ENCODE peak calls at places on chromosomes 11 and 22, in eight cellular contexts. Y is mucosa of descending colon, W is choroid plexus epithelial cell, M is sigmoid colon, V is fibroblast of lung, O is stomach, G is IMR-90, Z is mesendoderm. B is an unnamed sample.

GRCh38 chr22:28430656-28431055 is 249.0 kb downstream of the TTC28 start:
- DNase-seq in Z (no peak), O (no peak), W (no peak), G (no peak), Y (no peak), M (no peak), V (no peak), B (no peak)

GRCh38 chr11:77283101-77283500 is 18.4 kb downstream of the GDPD4 start:
- DNase-seq in M (no peak), Z (no peak), Y (no peak), V (no peak), G (no peak), W (no peak), O (no peak), B (no peak)

GRCh38 chr11:1410366-1411291 is 20.9 kb downstream of the BRSK2 start:
- DNase-seq in Y (no peak), O (no peak), M (no peak), V (peak), G (no peak), Z (no peak), W (no peak), B (no peak)

GRCh38 chr11:76067099-76067498 is 139.2 kb downstream of the WNT11 start:
- DNase-seq in M (no peak), O (no peak), Y (no peak), Z (no peak), G (peak), V (no peak), W (no peak), B (no peak)

GRCh38 chr11:14228356-14228755 is 130.6 kb downstream of the RRAS2 start:
- DNase-seq in V (no peak), M (no peak), O (no peak), Y (no peak), G (no peak), W (no peak), Z (no peak), B (no peak)

GRCh38 chr22:29476116-29476515 is 3.9 kb upstream of the NEFH start:
- DNase-seq in V (no peak), Y (no peak), O (no peak), G (no peak), Z (no peak), M (no peak), W (no peak), B (no peak)

GRCh38 chr11:63909621-63910506 is 7.1 kb downstream of the RCOR2 start:
- DNase-seq in O (no peak), G (no peak), M (no peak), V (peak), W (no peak), Z (peak), Y (no peak), B (no peak)

GRCh38 chr11:62340269-62340901 is 3.1 kb downstream of the ASRGL1 start:
- DNase-seq in G (peak), Z (peak), W (peak), O (peak), M (peak), Y (peak), V (peak), B (peak)

GRCh38 chr11:76185931-76186401 is 20.3 kb downstream of the WNT11 start:
- DNase-seq in O (no peak), Y (no peak), Z (no peak), M (no peak), W (peak), V (peak), G (no peak), B (no peak)

GRCh38 chr22:49011769-49012598 is 815.7 kb downstream of the BRD1 start:
- DNase-seq in Y (peak), Z (peak), W (no peak), V (no peak), O (peak), G (no peak), M (peak), B (peak)

GRCh38 chr22:17115927-17116326 is 5.2 kb downstream of the TMEM121B start:
- DNase-seq in G (no peak), Z (no peak), M (no peak), V (no peak), O (no peak), W (no peak), Y (no peak), B (no peak)

GRCh38 chr22:16970446-16970845 is 37.6 kb downstream of the GAB4 start:
- DNase-seq in G (no peak), O (no peak), Z (no peak), W (no peak), M (no peak), Y (no peak), V (no peak), B (no peak)

DNA sequence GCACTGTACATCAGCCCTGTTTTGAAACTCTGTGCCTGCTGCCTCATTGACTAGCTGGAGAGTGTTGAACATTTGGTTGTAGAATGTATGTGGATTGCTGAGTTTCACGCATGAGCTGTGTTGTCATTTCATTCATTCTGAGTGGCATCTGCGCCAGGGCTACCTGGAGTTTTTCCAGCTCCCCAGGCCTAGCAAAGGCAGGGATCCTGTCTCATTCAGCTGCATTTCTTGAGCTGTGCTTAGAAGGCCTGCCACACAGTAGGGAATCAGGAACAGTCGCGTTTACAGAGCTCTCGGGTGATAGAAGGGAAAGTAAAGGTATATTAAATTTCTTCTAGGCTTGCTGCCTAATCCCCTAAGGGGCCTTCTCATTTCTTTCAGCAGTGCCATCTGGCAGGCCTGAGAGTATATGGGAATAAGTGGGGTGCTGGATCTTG is 44.3 kb downstream of the PTPRJ start:
- DNase-seq in O (no peak), Y (no peak), Z (no peak), G (no peak), V (no peak), W (no peak), M (no peak), B (no peak)
- H3K4me3 ChIP-seq in O (no peak), Y (no peak), Z (no peak), G (no peak), V (no peak), W (no peak), M (no peak), B (no peak)

GRCh38 chr22:38698407-38699094 is 2.2 kb downstream of the JOSD1 start:
- DNase-seq in O (no peak), Z (no peak), Y (no peak), W (no peak), G (no peak), M (peak), V (no peak), B (no peak)
- H3K4me3 ChIP-seq in O (peak), Z (no peak), Y (no peak), W (peak), G (peak), M (peak), V (no peak), B (peak)

GRCh38 chr11:36053901-36054300 is 110.0 kb downstream of the LDLRAD3 start:
- DNase-seq in M (no peak), Z (no peak), V (peak), O (no peak), Y (no peak), G (no peak), W (no peak), B (no peak)
- H3K4me3 ChIP-seq in M (no peak), Z (no peak), V (no peak), O (no peak), Y (no peak), G (no peak), W (no peak), B (no peak)

GRCh38 chr11:111945198-111945597 is 8.1 kb downstream of the DIXDC1 start:
- DNase-seq in V (no peak), W (no peak), M (no peak), G (no peak), Y (no peak), Z (no peak), O (no peak), B (no peak)

GRCh38 chr11:111946499-111946898 is 9.4 kb downstream of the DIXDC1 start:
- DNase-seq in O (peak), M (no peak), G (no peak), V (no peak), W (peak), Z (no peak), Y (no peak), B (no peak)

GRCh38 chr11:111944139-111944538 is 7.0 kb downstream of the DIXDC1 start:
- DNase-seq in W (peak), Y (no peak), G (peak), V (peak), Z (peak), M (no peak), O (no peak), B (no peak)

GRCh38 chr11:111942826-111943225 is 5.7 kb downstream of the DIXDC1 start:
- DNase-seq in M (no peak), W (peak), V (peak), Z (no peak), O (no peak), Y (no peak), G (peak), B (no peak)

GRCh38 chr11:111944651-111945051 is 7.5 kb downstream of the DIXDC1 start:
- DNase-seq in V (peak), M (no peak), W (peak), Y (no peak), Z (no peak), O (no peak), G (peak), B (no peak)
- H3K4me3 ChIP-seq in V (no peak), M (no peak), W (no peak), Y (no peak), Z (no peak), O (no peak), G (no peak), B (no peak)

DNA sequence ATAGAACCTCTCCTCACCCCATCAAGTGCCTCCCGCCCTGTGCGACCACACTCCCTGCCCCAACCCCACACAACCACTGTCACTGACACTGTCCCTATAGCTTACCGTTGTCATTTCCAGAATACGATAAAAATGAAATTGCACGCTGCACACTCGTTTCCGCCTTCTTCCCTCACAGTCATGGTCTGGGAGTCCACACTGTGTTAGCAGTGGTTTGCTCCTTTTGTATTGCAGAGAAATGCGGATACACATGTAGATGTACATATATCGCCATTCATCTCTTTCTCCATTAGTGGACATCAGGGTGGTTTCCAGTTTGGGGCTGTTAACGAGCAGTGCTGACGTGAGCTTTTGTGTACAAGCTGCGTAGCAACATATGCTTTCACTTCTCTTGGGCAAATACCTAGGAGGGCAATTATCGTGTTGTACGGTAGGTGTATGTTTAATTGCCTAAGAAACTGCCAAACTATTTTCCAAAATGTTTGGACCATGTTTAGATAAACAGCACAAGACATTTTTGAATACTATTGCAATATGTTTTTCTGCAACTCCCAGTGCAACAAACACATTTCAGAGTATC is 59.2 kb upstream of the CD5 start:
- DNase-seq in W (no peak), V (no peak), M (no peak), O (no peak), G (no peak), Z (no peak), Y (no peak), B (no peak)
- H3K4me3 ChIP-seq in W (no peak), V (no peak), M (no peak), O (no peak), G (no peak), Z (no peak), Y (no peak), B (no peak)

GRCh38 chr22:50310949-50311444 is 3.6 kb upstream of the PLXNB2 start:
- DNase-seq in O (no peak), G (no peak), Z (no peak), V (no peak), M (no peak), W (no peak), Y (peak), B (peak)
- H3K4me3 ChIP-seq in O (no peak), G (no peak), Z (no peak), V (no peak), M (no peak), W (no peak), Y (no peak), B (no peak)

DNA sequence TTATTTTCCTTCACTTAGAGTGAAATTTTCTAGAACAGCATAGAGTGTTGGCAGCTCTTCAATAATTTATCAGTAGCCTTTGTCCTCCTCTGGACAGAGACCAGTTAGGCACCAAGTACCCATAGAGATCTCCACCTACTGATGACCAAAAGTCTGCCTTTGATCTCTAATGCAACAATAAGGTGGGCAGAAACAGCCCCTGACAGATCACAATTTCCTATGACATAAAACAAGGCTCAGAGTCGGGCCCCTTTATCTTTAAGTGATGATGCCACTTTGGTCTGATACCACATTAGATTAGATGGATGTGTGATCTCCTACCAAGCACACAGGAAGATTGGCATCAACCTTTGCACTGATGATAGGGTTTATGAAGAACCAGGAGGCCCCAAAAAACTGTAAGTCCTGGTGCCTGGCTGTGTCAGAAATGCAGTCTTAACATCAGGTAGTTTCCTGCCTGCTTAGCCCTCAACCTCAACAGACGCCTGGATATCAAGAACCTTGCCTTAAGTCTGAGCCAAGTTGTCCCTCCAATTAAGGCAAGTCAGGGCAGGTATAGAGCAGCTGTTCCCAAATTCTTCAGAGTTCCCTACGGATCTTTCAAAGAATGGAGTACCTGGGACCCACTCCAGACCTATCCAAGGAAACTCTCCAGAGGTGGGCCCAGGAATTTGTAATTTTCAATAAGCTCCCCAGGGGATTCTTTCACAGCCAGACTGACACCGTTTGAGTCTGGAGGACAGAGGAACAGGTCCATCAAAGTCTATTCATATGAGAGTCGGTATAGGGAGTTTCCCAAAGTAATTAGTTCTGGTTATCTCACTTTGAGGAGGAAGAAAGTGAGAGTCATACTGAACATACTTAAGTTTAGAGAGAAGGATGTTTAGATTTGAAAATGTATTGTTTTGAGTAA is 30.6 kb upstream of the TMPRSS4 start:
- DNase-seq in W (no peak), G (no peak), M (no peak), Y (no peak), Z (no peak), O (no peak), V (no peak), B (no peak)
- H3K4me3 ChIP-seq in W (no peak), G (no peak), M (no peak), Y (no peak), Z (no peak), O (no peak), V (no peak), B (no peak)

DNA sequence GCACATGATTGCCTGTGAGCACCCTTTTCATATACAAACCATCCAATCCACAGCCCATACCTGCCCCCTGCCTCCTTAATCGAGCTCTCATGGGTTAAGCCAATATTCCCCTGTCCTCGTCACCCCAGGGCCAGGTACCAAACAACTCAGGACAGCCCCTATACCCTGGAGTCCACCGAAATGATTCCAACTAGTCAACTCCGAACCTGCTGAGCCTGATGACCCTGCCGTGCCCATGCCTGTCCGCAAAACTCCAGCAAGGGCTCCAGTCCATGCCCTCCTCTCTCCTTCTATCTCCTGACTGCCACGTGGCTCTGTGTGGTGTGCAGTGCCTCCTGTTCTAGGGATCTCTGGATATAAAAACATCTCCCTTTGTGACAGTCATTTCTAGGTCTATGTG is 35.5 kb upstream of the SYT13 start:
- DNase-seq in O (no peak), G (no peak), Z (no peak), Y (no peak), W (no peak), M (peak), V (no peak), B (no peak)
- H3K4me3 ChIP-seq in O (no peak), G (no peak), Z (no peak), Y (no peak), W (no peak), M (no peak), V (no peak), B (no peak)